ENCODE peak calls at places on chromosome 1, in six cellular contexts. One of them, this sample, is unnamed.
A peak's percentile ranks its signal among the peaks of the same experiment; 100 is the strongest.

GRCh38 chr1:91282695-91283420 is 121.8 kb downstream of the HFM1 start:
- DNase-seq in breast epithelium: no peak
- DNase-seq in uterus: peak; percentile 68
- DNase-seq in body of pancreas: peak; percentile 63
- DNase-seq in BJ: peak; percentile 21
- DNase-seq in CD8-positive, alpha-beta memory T cell: peak; percentile 18
- DNase-seq in this sample: peak; percentile 85

GRCh38 chr1:231986631-231987291 is 360.2 kb downstream of the DISC1 start:
- DNase-seq in breast epithelium: peak; percentile 61
- DNase-seq in uterus: no peak
- DNase-seq in body of pancreas: no peak
- DNase-seq in BJ: no peak
- DNase-seq in CD8-positive, alpha-beta memory T cell: no peak
- DNase-seq in this sample: no peak

GRCh38 chr1:55250399-55251075 is 35.4 kb upstream of the USP24 start:
- DNase-seq in breast epithelium: no peak
- DNase-seq in uterus: no peak
- DNase-seq in body of pancreas: no peak
- DNase-seq in BJ: no peak
- DNase-seq in CD8-positive, alpha-beta memory T cell: no peak
- DNase-seq in this sample: no peak

GRCh38 chr1:44267438-44267837 is 54.2 kb downstream of the DMAP1 start:
- DNase-seq in breast epithelium: no peak
- DNase-seq in uterus: no peak
- DNase-seq in body of pancreas: no peak
- DNase-seq in BJ: no peak
- DNase-seq in CD8-positive, alpha-beta memory T cell: no peak
- DNase-seq in this sample: no peak

GRCh38 chr1:5966543-5967205 is 25.6 kb downstream of the NPHP4 start:
- DNase-seq in breast epithelium: no peak
- DNase-seq in uterus: no peak
- DNase-seq in body of pancreas: no peak
- DNase-seq in BJ: no peak
- DNase-seq in CD8-positive, alpha-beta memory T cell: no peak
- DNase-seq in this sample: peak; percentile 43

GRCh38 chr1:85550784-85551516 is 29.6 kb upstream of the CCN1 start:
- DNase-seq in breast epithelium: no peak
- DNase-seq in uterus: no peak
- DNase-seq in body of pancreas: no peak
- DNase-seq in BJ: peak; percentile 33
- DNase-seq in CD8-positive, alpha-beta memory T cell: no peak
- DNase-seq in this sample: no peak

GRCh38 chr1:154931940-154932487 is 4.5 kb downstream of the PMVK start:
- DNase-seq in breast epithelium: peak; percentile 87
- DNase-seq in uterus: no peak
- DNase-seq in body of pancreas: no peak
- DNase-seq in BJ: no peak
- DNase-seq in CD8-positive, alpha-beta memory T cell: no peak
- DNase-seq in this sample: no peak

GRCh38 chr1:176575991-176576390 is 113.0 kb downstream of the PAPPA2 start:
- DNase-seq in breast epithelium: no peak
- DNase-seq in uterus: no peak
- DNase-seq in body of pancreas: no peak
- DNase-seq in BJ: no peak
- DNase-seq in CD8-positive, alpha-beta memory T cell: no peak
- DNase-seq in this sample: no peak

GRCh38 chr1:76068542-76068941 is 6.0 kb upstream of the ST6GALNAC3 start:
- DNase-seq in breast epithelium: no peak
- DNase-seq in uterus: no peak
- DNase-seq in body of pancreas: no peak
- DNase-seq in BJ: no peak
- DNase-seq in CD8-positive, alpha-beta memory T cell: no peak
- DNase-seq in this sample: no peak

GRCh38 chr1:75600781-75601180 is 10.1 kb downstream of the SLC44A5 start:
- DNase-seq in breast epithelium: no peak
- DNase-seq in uterus: no peak
- DNase-seq in body of pancreas: no peak
- DNase-seq in BJ: no peak
- DNase-seq in CD8-positive, alpha-beta memory T cell: no peak
- DNase-seq in this sample: no peak

GRCh38 chr1:28141685-28142084 is 34.8 kb downstream of the PTAFR start:
- DNase-seq in breast epithelium: no peak
- DNase-seq in uterus: no peak
- DNase-seq in body of pancreas: no peak
- DNase-seq in BJ: no peak
- DNase-seq in CD8-positive, alpha-beta memory T cell: no peak
- DNase-seq in this sample: no peak

GRCh38 chr1:223886516-223886921 is 40.8 kb upstream of the TP53BP2 start:
- DNase-seq in breast epithelium: no peak
- DNase-seq in uterus: no peak
- DNase-seq in body of pancreas: no peak
- DNase-seq in BJ: no peak
- DNase-seq in CD8-positive, alpha-beta memory T cell: no peak
- DNase-seq in this sample: no peak

GRCh38 chr1:216626394-216627067 is 96.7 kb downstream of the ESRRG start:
- DNase-seq in breast epithelium: no peak
- DNase-seq in uterus: no peak
- DNase-seq in body of pancreas: no peak
- DNase-seq in BJ: no peak
- DNase-seq in CD8-positive, alpha-beta memory T cell: no peak
- DNase-seq in this sample: no peak

GRCh38 chr1:209076688-209077087 is 506.8 kb upstream of the CAMK1G start:
- DNase-seq in breast epithelium: no peak
- DNase-seq in uterus: no peak
- DNase-seq in body of pancreas: no peak
- DNase-seq in BJ: no peak
- DNase-seq in CD8-positive, alpha-beta memory T cell: no peak
- DNase-seq in this sample: no peak

GRCh38 chr1:33918368-33918767 is 54.5 kb downstream of the HMGB4 start:
- DNase-seq in breast epithelium: no peak
- DNase-seq in uterus: no peak
- DNase-seq in body of pancreas: no peak
- DNase-seq in BJ: peak; percentile 16
- DNase-seq in CD8-positive, alpha-beta memory T cell: no peak
- DNase-seq in this sample: no peak

GRCh38 chr1:203765029-203765837 is at the start of gene LAX1:
- DNase-seq in breast epithelium: no peak
- DNase-seq in uterus: no peak
- DNase-seq in body of pancreas: no peak
- DNase-seq in BJ: no peak
- DNase-seq in CD8-positive, alpha-beta memory T cell: peak; percentile 84
- DNase-seq in this sample: no peak

GRCh38 chr1:205698921-205699320 is 18.6 kb upstream of the SLC45A3 start:
- DNase-seq in breast epithelium: no peak
- DNase-seq in uterus: no peak
- DNase-seq in body of pancreas: no peak
- DNase-seq in BJ: no peak
- DNase-seq in CD8-positive, alpha-beta memory T cell: no peak
- DNase-seq in this sample: no peak

GRCh38 chr1:89826594-89826993 is 5.8 kb downstream of the LRRC8D start:
- DNase-seq in breast epithelium: no peak
- DNase-seq in uterus: no peak
- DNase-seq in body of pancreas: no peak
- DNase-seq in BJ: no peak
- DNase-seq in CD8-positive, alpha-beta memory T cell: no peak
- DNase-seq in this sample: no peak

GRCh38 chr1:58823481-58824010 is 39.7 kb upstream of the JUN start:
- DNase-seq in breast epithelium: no peak
- DNase-seq in uterus: peak; percentile 34
- DNase-seq in body of pancreas: no peak
- DNase-seq in BJ: peak; percentile 42
- DNase-seq in CD8-positive, alpha-beta memory T cell: no peak
- DNase-seq in this sample: no peak

GRCh38 chr1:23800396-23801337 is at the start of gene GALE:
- DNase-seq in breast epithelium: peak; percentile 97
- DNase-seq in uterus: peak; percentile 97
- DNase-seq in body of pancreas: peak; percentile 97
- DNase-seq in BJ: peak; percentile 60
- DNase-seq in CD8-positive, alpha-beta memory T cell: peak; percentile 92
- DNase-seq in this sample: peak; percentile 97

GRCh38 chr1:230643887-230644286 is 1.6 kb downstream of the COG2 start:
- DNase-seq in breast epithelium: no peak
- DNase-seq in uterus: no peak
- DNase-seq in body of pancreas: no peak
- DNase-seq in BJ: no peak
- DNase-seq in CD8-positive, alpha-beta memory T cell: no peak
- DNase-seq in this sample: no peak

GRCh38 chr1:213669964-213670691 is 317.6 kb upstream of the PROX1 start:
- DNase-seq in breast epithelium: no peak
- DNase-seq in uterus: no peak
- DNase-seq in body of pancreas: no peak
- DNase-seq in BJ: no peak
- DNase-seq in CD8-positive, alpha-beta memory T cell: no peak
- DNase-seq in this sample: no peak

GRCh38 chr1:111982428-111982827 is 7.0 kb downstream of the KCND3 start:
- DNase-seq in breast epithelium: no peak
- DNase-seq in uterus: no peak
- DNase-seq in body of pancreas: no peak
- DNase-seq in BJ: no peak
- DNase-seq in CD8-positive, alpha-beta memory T cell: no peak
- DNase-seq in this sample: no peak
- H3K27me3 ChIP-seq in breast epithelium: no peaks in the 10 kb centered on the region
- H3K27me3 ChIP-seq in uterus: no peaks in the 10 kb centered on the region
- H3K27me3 ChIP-seq in body of pancreas: no peaks in the 10 kb centered on the region
- H3K27me3 ChIP-seq in BJ: peaks cover 3% of the 10 kb centered on the region
- H3K27me3 ChIP-seq in CD8-positive, alpha-beta memory T cell: no peaks in the 10 kb centered on the region
- H3K27me3 ChIP-seq in this sample: no peaks in the 10 kb centered on the region

GRCh38 chr1:20390589-20391331 is 95.2 kb downstream of the CAMK2N1 start:
- DNase-seq in breast epithelium: no peak
- DNase-seq in uterus: no peak
- DNase-seq in body of pancreas: no peak
- DNase-seq in BJ: no peak
- DNase-seq in CD8-positive, alpha-beta memory T cell: no peak
- DNase-seq in this sample: no peak
- H3K27me3 ChIP-seq in breast epithelium: peaks cover 11% of the 10 kb centered on the region
- H3K27me3 ChIP-seq in uterus: no peaks in the 10 kb centered on the region
- H3K27me3 ChIP-seq in body of pancreas: no peaks in the 10 kb centered on the region
- H3K27me3 ChIP-seq in BJ: peaks cover 18% of the 10 kb centered on the region
- H3K27me3 ChIP-seq in CD8-positive, alpha-beta memory T cell: peaks cover 11% of the 10 kb centered on the region
- H3K27me3 ChIP-seq in this sample: no peaks in the 10 kb centered on the region

DNA sequence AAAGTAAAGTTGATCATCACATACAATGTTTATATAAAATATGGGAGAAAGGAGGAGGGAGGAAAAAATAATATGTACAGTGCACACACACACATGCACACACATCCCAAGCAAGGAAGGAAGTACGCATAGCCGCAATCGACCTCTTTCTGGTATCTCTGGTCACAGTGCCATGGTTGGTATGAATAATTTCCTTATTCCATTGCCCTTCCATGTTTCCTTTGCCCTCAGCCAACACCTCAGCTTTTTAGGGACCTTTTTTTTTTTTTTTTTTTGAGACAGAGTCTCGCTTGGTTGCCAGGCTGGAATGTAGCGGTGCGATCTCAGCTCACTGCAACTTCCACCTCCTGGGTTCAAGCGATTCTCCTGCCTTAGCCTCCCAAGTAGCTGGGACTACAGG is 20.6 kb downstream of the CITED4 start:
- DNase-seq in breast epithelium: no peak
- DNase-seq in uterus: no peak
- DNase-seq in body of pancreas: no peak
- DNase-seq in BJ: no peak
- DNase-seq in CD8-positive, alpha-beta memory T cell: no peak
- DNase-seq in this sample: no peak
- H3K27me3 ChIP-seq in breast epithelium: no peaks in the 10 kb centered on the region
- H3K27me3 ChIP-seq in uterus: no peaks in the 10 kb centered on the region
- H3K27me3 ChIP-seq in body of pancreas: no peaks in the 10 kb centered on the region
- H3K27me3 ChIP-seq in BJ: peaks cover 3% of the 10 kb centered on the region
- H3K27me3 ChIP-seq in CD8-positive, alpha-beta memory T cell: no peaks in the 10 kb centered on the region
- H3K27me3 ChIP-seq in this sample: no peaks in the 10 kb centered on the region

GRCh38 chr1:153431928-153432327 is 15.6 kb downstream of the S100A7A start:
- DNase-seq in breast epithelium: no peak
- DNase-seq in uterus: no peak
- DNase-seq in body of pancreas: no peak
- DNase-seq in BJ: no peak
- DNase-seq in CD8-positive, alpha-beta memory T cell: no peak
- DNase-seq in this sample: no peak

GRCh38 chr1:153432874-153433681 is 16.8 kb downstream of the S100A7A start:
- DNase-seq in breast epithelium: no peak
- DNase-seq in uterus: no peak
- DNase-seq in body of pancreas: no peak
- DNase-seq in BJ: no peak
- DNase-seq in CD8-positive, alpha-beta memory T cell: no peak
- DNase-seq in this sample: no peak

GRCh38 chr1:153431427-153431826 is 15.1 kb downstream of the S100A7A start:
- DNase-seq in breast epithelium: no peak
- DNase-seq in uterus: no peak
- DNase-seq in body of pancreas: no peak
- DNase-seq in BJ: no peak
- DNase-seq in CD8-positive, alpha-beta memory T cell: no peak
- DNase-seq in this sample: no peak

GRCh38 chr1:153437236-153437635 is 20.9 kb downstream of the S100A7A start:
- DNase-seq in breast epithelium: no peak
- DNase-seq in uterus: no peak
- DNase-seq in body of pancreas: no peak
- DNase-seq in BJ: no peak
- DNase-seq in CD8-positive, alpha-beta memory T cell: no peak
- DNase-seq in this sample: no peak

DNA sequence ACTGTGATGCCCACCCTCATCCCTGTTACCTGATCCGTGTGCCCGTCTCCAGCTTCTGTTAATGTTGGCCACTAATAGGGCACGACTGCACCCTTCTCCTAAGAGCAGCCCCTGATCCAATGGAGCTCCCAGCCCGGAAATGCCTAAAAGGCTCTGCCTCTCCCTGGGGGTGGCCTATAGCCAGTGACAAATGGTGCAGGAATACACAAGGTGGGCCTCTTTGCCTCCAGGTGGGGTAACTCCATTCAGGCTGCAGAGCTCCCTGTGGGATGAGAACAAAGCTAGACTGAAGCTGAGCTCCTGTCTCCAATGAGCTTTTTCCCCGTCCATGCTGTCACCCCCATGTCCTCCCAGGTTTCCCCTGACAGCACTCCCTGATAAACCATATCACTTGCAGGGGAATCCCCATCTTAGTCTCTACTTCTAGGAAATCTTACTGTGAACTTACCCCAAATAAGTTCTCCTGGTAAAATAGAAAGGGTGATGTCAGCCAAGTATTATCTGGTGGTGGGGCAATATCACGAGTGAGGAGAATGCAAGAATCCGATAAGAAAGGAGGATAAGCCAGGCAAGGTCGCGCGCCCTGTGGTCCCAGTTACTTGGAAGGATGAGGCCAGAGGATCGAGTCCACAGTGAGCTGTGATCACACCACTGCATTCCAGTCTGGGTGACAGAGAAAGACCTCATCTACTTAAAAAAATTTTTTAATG is 18.6 kb downstream of the S100A7A start:
- DNase-seq in breast epithelium: no peak
- DNase-seq in uterus: no peak
- DNase-seq in body of pancreas: no peak
- DNase-seq in BJ: no peak
- DNase-seq in CD8-positive, alpha-beta memory T cell: no peak
- DNase-seq in this sample: no peak
- H3K27me3 ChIP-seq in breast epithelium: no peaks in the 10 kb centered on the region
- H3K27me3 ChIP-seq in uterus: no peaks in the 10 kb centered on the region
- H3K27me3 ChIP-seq in body of pancreas: no peaks in the 10 kb centered on the region
- H3K27me3 ChIP-seq in BJ: peaks cover 2% of the 10 kb centered on the region
- H3K27me3 ChIP-seq in CD8-positive, alpha-beta memory T cell: no peaks in the 10 kb centered on the region
- H3K27me3 ChIP-seq in this sample: no peaks in the 10 kb centered on the region

GRCh38 chr1:226626577-226626956 is 78.0 kb downstream of the STUM start:
- DNase-seq in breast epithelium: peak; percentile 72
- DNase-seq in uterus: peak; percentile 87
- DNase-seq in body of pancreas: peak; percentile 70
- DNase-seq in BJ: no peak
- DNase-seq in CD8-positive, alpha-beta memory T cell: peak; percentile 67
- DNase-seq in this sample: peak; percentile 87
- H3K27me3 ChIP-seq in breast epithelium: no peaks in the 10 kb centered on the region
- H3K27me3 ChIP-seq in uterus: no peaks in the 10 kb centered on the region
- H3K27me3 ChIP-seq in body of pancreas: no peaks in the 10 kb centered on the region
- H3K27me3 ChIP-seq in BJ: peaks cover 1% of the 10 kb centered on the region
- H3K27me3 ChIP-seq in CD8-positive, alpha-beta memory T cell: no peaks in the 10 kb centered on the region
- H3K27me3 ChIP-seq in this sample: no peaks in the 10 kb centered on the region

GRCh38 chr1:18111605-18112297 is 4.2 kb downstream of the IGSF21 start:
- DNase-seq in breast epithelium: no peak
- DNase-seq in uterus: no peak
- DNase-seq in body of pancreas: no peak
- DNase-seq in BJ: no peak
- DNase-seq in CD8-positive, alpha-beta memory T cell: no peak
- DNase-seq in this sample: no peak
- H3K27me3 ChIP-seq in breast epithelium: peaks cover 93% of the 10 kb centered on the region
- H3K27me3 ChIP-seq in uterus: peaks cover 32% of the 10 kb centered on the region
- H3K27me3 ChIP-seq in body of pancreas: no peaks in the 10 kb centered on the region
- H3K27me3 ChIP-seq in BJ: peaks cover 43% of the 10 kb centered on the region
- H3K27me3 ChIP-seq in CD8-positive, alpha-beta memory T cell: peaks cover 11% of the 10 kb centered on the region
- H3K27me3 ChIP-seq in this sample: no peaks in the 10 kb centered on the region

This sample was measured in testis.